ENCODE peak calls at places on chromosomes 6 and 20, in six cellular contexts. S is sigmoid colon; E is activated naive CD4-positive, alpha-beta T cell; D is NCI-H2029 treated with DMSO at 0.1 percent for 48 hours; T is mesenteric fat pad; U is SW 1271. F is an unnamed sample.

GRCh38 chr6:170471458-170471857 is 81.6 kb downstream of the PSMB1 start:
- DNase-seq in U (no peak), D (no peak), E (no peak), S (no peak), T (no peak), F (no peak)

GRCh38 chr6:45543298-45544235 is 165.8 kb upstream of the SUPT3H start:
- DNase-seq in S (no peak), D (no peak), T (no peak), E (no peak), U (no peak), F (no peak)

GRCh38 chr6:43268348-43268685 is 25.0 kb downstream of the TTBK1 start:
- DNase-seq in E (no peak), U (no peak), S (no peak), D (peak; percentile 91), T (no peak), F (no peak)

GRCh38 chr20:50191566-50192363 is 1.1 kb downstream of the CEBPB start:
- DNase-seq in T (no peak), D (no peak), E (peak; percentile 68), U (peak; percentile 43), S (peak; percentile 76), F (no peak)

GRCh38 chr6:127192911-127193503 is 73.7 kb upstream of the RNF146 start:
- DNase-seq in T (no peak), E (no peak), S (no peak), U (no peak), D (no peak), F (no peak)

GRCh38 chr6:490251-491037 is 98.9 kb downstream of the IRF4 start:
- DNase-seq in S (no peak), E (no peak), U (no peak), D (no peak), T (no peak), F (no peak)

GRCh38 chr6:167855825-167856425 is 29.2 kb downstream of the AFDN start:
- DNase-seq in D (no peak), U (peak; percentile 67), S (peak; percentile 73), T (no peak), E (no peak), F (no peak)

GRCh38 chr6:71533939-71534379 is 245.3 kb downstream of the OGFRL1 start:
- DNase-seq in S (no peak), T (no peak), D (no peak), E (no peak), U (peak; percentile 33), F (no peak)

GRCh38 chr6:163122365-163122764 is 292.2 kb upstream of the QKI start:
- DNase-seq in D (peak; percentile 90), U (no peak), S (no peak), T (no peak), E (no peak), F (no peak)

GRCh38 chr20:43839793-43840199 is 74.9 kb upstream of the TOX2 start:
- DNase-seq in S (no peak), U (no peak), T (no peak), E (no peak), D (no peak), F (no peak)

GRCh38 chr6:96832780-96833179 is 4.5 kb downstream of the GPR63 start:
- DNase-seq in T (no peak), E (no peak), U (no peak), S (no peak), D (no peak), F (no peak)

GRCh38 chr6:37693079-37693478 is 4.6 kb downstream of the MDGA1 start:
- DNase-seq in T (no peak), S (no peak), E (no peak), D (no peak), U (no peak), F (no peak)

GRCh38 chr6:17360564-17360963 is 32.8 kb upstream of the CAP2 start:
- DNase-seq in S (no peak), T (no peak), U (no peak), D (no peak), E (no peak), F (no peak)

GRCh38 chr20:46757754-46758678 is 48.6 kb downstream of the SLC2A10 start:
- DNase-seq in S (no peak), U (peak; percentile 56), E (peak; percentile 27), T (no peak), D (peak; percentile 52), F (no peak)

GRCh38 chr20:41249781-41250281 is 67.7 kb downstream of the ZHX3 start:
- DNase-seq in T (no peak), U (peak; percentile 37), S (peak; percentile 82), E (no peak), D (no peak), F (no peak)

GRCh38 chr6:84508981-84509380 is 255.4 kb downstream of the TBX18 start:
- DNase-seq in S (no peak), U (no peak), E (no peak), D (no peak), T (no peak), F (no peak)

GRCh38 chr6:139490482-139490881 is 116.0 kb upstream of the CITED2 start:
- DNase-seq in T (no peak), E (no peak), D (no peak), U (no peak), S (no peak), F (no peak)

GRCh38 chr6:169620171-169621125 is 81.4 kb downstream of the WDR27 start:
- DNase-seq in E (no peak), S (no peak), D (no peak), T (no peak), U (no peak), F (no peak)

GRCh38 chr20:11822116-11822794 is 95.4 kb upstream of the BTBD3 start:
- DNase-seq in U (no peak), S (no peak), E (no peak), D (no peak), T (no peak), F (no peak)

GRCh38 chr6:79302341-79302740 is 67.9 kb upstream of the HMGN3 start:
- DNase-seq in E (no peak), S (no peak), T (no peak), D (no peak), U (no peak), F (no peak)

GRCh38 chr6:116624036-116624805 is 7.9 kb downstream of the RSPH4A start:
- DNase-seq in T (no peak), D (no peak), E (no peak), S (no peak), U (no peak), F (no peak)